ENCODE peak calls at places on chromosome 15, in ten cellular contexts. K is T-helper 9 cell; N is aorta; A is upper lobe of right lung; H is activated CD4-positive, alpha-beta T cell treated with anti-CD3 and anti-CD28 coated beads, Interleukin-2, amount 10 ng/mL, durations not matched to agents 7 days and 5 days; L is T-cell; M is AG08395; J is testis; I is PC-9; R is LoVo. O is an unnamed sample.

GRCh38 chr15:99454941-99455795 is 110.6 kb upstream of the MEF2A start:
- DNase-seq in N (peak; percentile 97), A (peak; percentile 91), L (no peak), I (peak; percentile 86), K (no peak), H (no peak), R (peak; percentile 58), M (peak; percentile 96), J (peak; percentile 87), O (no peak)

GRCh38 chr15:52652984-52653383 is 26.2 kb downstream of the ATOSA start:
- DNase-seq in M (peak; percentile 15), J (no peak), H (no peak), I (no peak), L (no peak), N (no peak), R (peak; percentile 70), A (no peak), K (no peak), O (no peak)

GRCh38 chr15:67043939-67044771 is 21.2 kb upstream of the SMAD3 start:
- DNase-seq in L (no peak), H (no peak), J (no peak), M (peak; percentile 76), R (no peak), K (no peak), A (no peak), I (peak; percentile 82), N (peak; percentile 74), O (no peak)

GRCh38 chr15:39191871-39192281 is 389.0 kb upstream of the THBS1 start:
- DNase-seq in J (no peak), M (peak; percentile 44), L (no peak), I (peak; percentile 75), R (no peak), H (no peak), A (no peak), K (no peak), N (no peak), O (no peak)

GRCh38 chr15:92074646-92075045 is 221.1 kb downstream of the SLCO3A1 start:
- DNase-seq in A (peak; percentile 87), L (no peak), I (peak; percentile 57), H (no peak), K (no peak), J (no peak), M (peak; percentile 23), N (peak; percentile 79), R (no peak), O (no peak)

GRCh38 chr15:40743466-40743865 is 11.6 kb downstream of the RMDN3 start:
- DNase-seq in J (no peak), L (no peak), K (no peak), M (no peak), N (no peak), A (no peak), I (no peak), R (no peak), H (peak; percentile 33), O (no peak)

GRCh38 chr15:57158997-57159668 is 217.2 kb upstream of the CGNL1 start:
- DNase-seq in N (no peak), I (no peak), J (no peak), L (no peak), A (no peak), M (no peak), K (no peak), H (no peak), R (no peak), O (no peak)

GRCh38 chr15:40852529-40852928 is 8.7 kb downstream of the SPINT1 start:
- DNase-seq in N (peak; percentile 4), A (no peak), H (no peak), R (no peak), L (no peak), M (no peak), K (no peak), I (no peak), J (no peak), O (no peak)

GRCh38 chr15:27042230-27042629 is 71.2 kb downstream of the GABRG3 start:
- DNase-seq in H (no peak), M (no peak), A (no peak), J (no peak), K (no peak), I (no peak), L (no peak), R (no peak), N (no peak), O (no peak)

GRCh38 chr15:81776961-81777360 is 268.9 kb downstream of the MEX3B start:
- DNase-seq in H (no peak), R (no peak), L (no peak), N (no peak), I (no peak), M (no peak), J (no peak), A (no peak), K (no peak), O (no peak)

GRCh38 chr15:98889930-98890695 is 117.5 kb downstream of the PGPEP1L start:
- DNase-seq in H (no peak), K (no peak), A (no peak), I (peak; percentile 66), M (peak; percentile 60), R (peak; percentile 17), J (no peak), N (no peak), L (no peak), O (no peak)

GRCh38 chr15:79970921-79971434 is at the start of gene BCL2A1:
- DNase-seq in J (peak; percentile 28), K (peak; percentile 12), L (peak; percentile 17), A (no peak), I (no peak), N (no peak), M (peak; percentile 67), R (no peak), H (peak; percentile 71), O (no peak)

GRCh38 chr15:55770808-55771207 is 27.9 kb upstream of the PRTG start:
- DNase-seq in J (no peak), I (no peak), R (no peak), H (no peak), L (no peak), N (no peak), A (no peak), M (no peak), K (no peak), O (no peak)

GRCh38 chr15:72790302-72790955 is 6.9 kb upstream of the ADPGK start:
- DNase-seq in M (peak; percentile 13), K (no peak), A (no peak), J (no peak), N (no peak), R (no peak), H (no peak), L (no peak), I (no peak), O (no peak)

GRCh38 chr15:98899266-98900021 is 108.1 kb downstream of the PGPEP1L start:
- DNase-seq in K (no peak), R (no peak), I (no peak), M (no peak), N (no peak), L (no peak), H (no peak), J (no peak), A (no peak), O (no peak)

GRCh38 chr15:77717592-77717991 is 84.9 kb upstream of the LINGO1 start:
- DNase-seq in K (no peak), H (no peak), N (no peak), M (no peak), R (no peak), L (no peak), J (no peak), I (no peak), A (no peak), O (no peak)

GRCh38 chr15:77541421-77542181 is 91.1 kb downstream of the LINGO1 start:
- DNase-seq in M (peak; percentile 56), K (no peak), N (peak; percentile 54), I (no peak), H (no peak), A (no peak), J (peak; percentile 32), R (no peak), L (no peak), O (no peak)

GRCh38 chr15:34233614-34234013 is 8.8 kb downstream of the EMC4 start:
- DNase-seq in M (no peak), A (no peak), J (no peak), H (no peak), N (no peak), L (no peak), K (no peak), R (no peak), I (no peak), O (no peak)

GRCh38 chr15:70269991-70270751 is 172.5 kb upstream of the TLE3 start:
- DNase-seq in N (peak; percentile 69), I (peak; percentile 69), L (no peak), H (no peak), A (no peak), J (peak; percentile 46), K (no peak), R (no peak), M (no peak), O (no peak)

GRCh38 chr15:70376031-70376928 is 278.6 kb upstream of the TLE3 start:
- DNase-seq in N (no peak), J (no peak), A (peak; percentile 36), K (no peak), I (no peak), H (no peak), L (no peak), M (no peak), R (no peak), O (no peak)

GRCh38 chr15:74817370-74817737 is 4.7 kb downstream of the LMAN1L start:
- DNase-seq in K (no peak), H (no peak), N (no peak), I (peak; percentile 75), A (no peak), R (no peak), L (no peak), J (peak; percentile 67), M (peak; percentile 39), O (no peak)

GRCh38 chr15:68592548-68592947 is 13.8 kb downstream of the CORO2B start:
- DNase-seq in M (no peak), A (no peak), K (no peak), J (no peak), H (no peak), L (no peak), N (no peak), I (no peak), R (no peak), O (no peak)

GRCh38 chr15:53072077-53072476 is 281.9 kb upstream of the ONECUT1 start:
- DNase-seq in H (peak; percentile 41), J (peak; percentile 52), N (no peak), R (peak; percentile 94), I (peak; percentile 81), M (no peak), L (no peak), A (peak; percentile 60), K (no peak), O (peak; percentile 61)

GRCh38 chr15:70240082-70240481 is 142.4 kb upstream of the TLE3 start:
- DNase-seq in J (no peak), K (no peak), L (no peak), N (no peak), R (no peak), I (no peak), M (no peak), H (no peak), A (no peak), O (no peak)